ENCODE peak calls at places on chromosomes 13 and 19, in five cellular contexts. One of them, this sample, is unnamed.

GRCh38 chr19:45402469-45403070 is 2.3 kb downstream of the PPP1R13L start:
- DNase-seq in A549: peak; percentile 85
- DNase-seq in thyroid gland: peak; percentile 38
- DNase-seq in lower leg skin: peak; percentile 53
- DNase-seq in H1: no peak
- DNase-seq in this sample: no peak

GRCh38 chr19:45927565-45928261 is 13.1 kb upstream of the NANOS2 start:
- DNase-seq in A549: peak; percentile 97
- DNase-seq in thyroid gland: peak; percentile 85
- DNase-seq in lower leg skin: peak; percentile 88
- DNase-seq in H1: peak; percentile 92
- DNase-seq in this sample: peak; percentile 83

GRCh38 chr13:97515643-97516042 is 81.7 kb downstream of the RAP2A start:
- DNase-seq in A549: no peak
- DNase-seq in thyroid gland: no peak
- DNase-seq in lower leg skin: no peak
- DNase-seq in H1: no peak
- DNase-seq in this sample: no peak

GRCh38 chr19:11092181-11092538 is 2.9 kb downstream of the LDLR start:
- DNase-seq in A549: peak; percentile 62
- DNase-seq in thyroid gland: no peak
- DNase-seq in lower leg skin: no peak
- DNase-seq in H1: no peak
- DNase-seq in this sample: no peak

GRCh38 chr13:84645196-84646071 is 763.2 kb upstream of the SLITRK1 start:
- DNase-seq in A549: no peak
- DNase-seq in thyroid gland: peak; percentile 38
- DNase-seq in lower leg skin: no peak
- DNase-seq in H1: no peak
- DNase-seq in this sample: no peak

GRCh38 chr13:46994492-46994891 is 97.6 kb upstream of the HTR2A start:
- DNase-seq in A549: no peak
- DNase-seq in thyroid gland: no peak
- DNase-seq in lower leg skin: no peak
- DNase-seq in H1: no peak
- DNase-seq in this sample: no peak

GRCh38 chr19:28859811-28860210 is 353.1 kb downstream of the UQCRFS1 start:
- DNase-seq in A549: no peak
- DNase-seq in thyroid gland: no peak
- DNase-seq in lower leg skin: no peak
- DNase-seq in H1: no peak
- DNase-seq in this sample: no peak

GRCh38 chr19:42635233-42635539 is 40.5 kb upstream of the CEACAM8 start:
- DNase-seq in A549: no peak
- DNase-seq in thyroid gland: no peak
- DNase-seq in lower leg skin: no peak
- DNase-seq in H1: no peak
- DNase-seq in this sample: no peak

GRCh38 chr19:55694656-55695491 is 19.8 kb downstream of the EPN1 start:
- DNase-seq in A549: no peak
- DNase-seq in thyroid gland: no peak
- DNase-seq in lower leg skin: no peak
- DNase-seq in H1: no peak
- DNase-seq in this sample: no peak

GRCh38 chr19:8304841-8305621 is 3.1 kb downstream of the CD320 start:
- DNase-seq in A549: no peak
- DNase-seq in thyroid gland: no peak
- DNase-seq in lower leg skin: peak; percentile 13
- DNase-seq in H1: no peak
- DNase-seq in this sample: no peak

GRCh38 chr19:44951179-44952159 is 3.7 kb upstream of the CLPTM1 start:
- DNase-seq in A549: peak; percentile 85
- DNase-seq in thyroid gland: peak; percentile 60
- DNase-seq in lower leg skin: peak; percentile 64
- DNase-seq in H1: no peak
- DNase-seq in this sample: peak; percentile 58

GRCh38 chr19:44848036-44848804 is 2.1 kb downstream of the NECTIN2 start:
- DNase-seq in A549: no peak
- DNase-seq in thyroid gland: peak; percentile 59
- DNase-seq in lower leg skin: no peak
- DNase-seq in H1: no peak
- DNase-seq in this sample: no peak

GRCh38 chr13:90801621-90802020 is 545.9 kb upstream of the MIR17HG start:
- DNase-seq in A549: no peak
- DNase-seq in thyroid gland: no peak
- DNase-seq in lower leg skin: no peak
- DNase-seq in H1: no peak
- DNase-seq in this sample: no peak

GRCh38 chr13:110561335-110562033 is at the start of gene RAB20:
- DNase-seq in A549: peak; percentile 50
- DNase-seq in thyroid gland: peak; percentile 91
- DNase-seq in lower leg skin: peak; percentile 81
- DNase-seq in H1: no peak
- DNase-seq in this sample: peak; percentile 92

GRCh38 chr13:59409651-59410200 is 754.0 kb downstream of the DIAPH3 start:
- DNase-seq in A549: no peak
- DNase-seq in thyroid gland: no peak
- DNase-seq in lower leg skin: no peak
- DNase-seq in H1: no peak
- DNase-seq in this sample: no peak

GRCh38 chr19:48169974-48170803 is at the start of the genes LIG1 and ZSWIM9:
- DNase-seq in A549: peak; percentile 97
- DNase-seq in thyroid gland: peak; percentile 96
- DNase-seq in lower leg skin: peak; percentile 86
- DNase-seq in H1: peak; percentile 77
- DNase-seq in this sample: peak; percentile 79

GRCh38 chr13:43405457-43405856 is 381.3 kb downstream of the ENOX1 start:
- DNase-seq in A549: peak; percentile 25
- DNase-seq in thyroid gland: no peak
- DNase-seq in lower leg skin: no peak
- DNase-seq in H1: no peak
- DNase-seq in this sample: peak; percentile 5

GRCh38 chr13:32453981-32454380 is 26.1 kb upstream of the N4BP2L1 start:
- DNase-seq in A549: no peak
- DNase-seq in thyroid gland: no peak
- DNase-seq in lower leg skin: no peak
- DNase-seq in H1: no peak
- DNase-seq in this sample: no peak

GRCh38 chr19:40717880-40718773 is 1.2 kb downstream of the ITPKC start:
- DNase-seq in A549: peak; percentile 51
- DNase-seq in thyroid gland: peak; percentile 39
- DNase-seq in lower leg skin: peak; percentile 59
- DNase-seq in H1: no peak
- DNase-seq in this sample: no peak

GRCh38 chr13:113084094-113084942 is 21.3 kb upstream of the F7 start:
- DNase-seq in A549: no peak
- DNase-seq in thyroid gland: no peak
- DNase-seq in lower leg skin: no peak
- DNase-seq in H1: no peak
- DNase-seq in this sample: no peak

GRCh38 chr13:26053418-26053980 is 1.7 kb upstream of the SHISA2 start:
- DNase-seq in A549: no peak
- DNase-seq in thyroid gland: no peak
- DNase-seq in lower leg skin: no peak
- DNase-seq in H1: no peak
- DNase-seq in this sample: no peak

GRCh38 chr19:18014197-18014596 is 6.2 kb downstream of the ARRDC2 start:
- DNase-seq in A549: no peak
- DNase-seq in thyroid gland: no peak
- DNase-seq in lower leg skin: no peak
- DNase-seq in H1: no peak
- DNase-seq in this sample: no peak

GRCh38 chr13:88384542-88384941 is 713.4 kb downstream of the SLITRK5 start:
- DNase-seq in A549: no peak
- DNase-seq in thyroid gland: no peak
- DNase-seq in lower leg skin: no peak
- DNase-seq in H1: no peak
- DNase-seq in this sample: no peak

GRCh38 chr13:111099292-111099691 is 15.8 kb upstream of the ARHGEF7 start:
- DNase-seq in A549: no peak
- DNase-seq in thyroid gland: no peak
- DNase-seq in lower leg skin: no peak
- DNase-seq in H1: no peak
- DNase-seq in this sample: no peak

GRCh38 chr19:2905918-2906519 is 5.3 kb downstream of the ZNF57 start:
- DNase-seq in A549: no peak
- DNase-seq in thyroid gland: no peak
- DNase-seq in lower leg skin: no peak
- DNase-seq in H1: no peak
- DNase-seq in this sample: no peak

GRCh38 chr19:2906631-2907195 is 6.0 kb downstream of the ZNF57 start:
- DNase-seq in A549: no peak
- DNase-seq in thyroid gland: no peak
- DNase-seq in lower leg skin: no peak
- DNase-seq in H1: no peak
- DNase-seq in this sample: no peak

GRCh38 chr19:2900296-2901252 is at the start of gene ZNF57:
- DNase-seq in A549: peak; percentile 98
- DNase-seq in thyroid gland: peak; percentile 100
- DNase-seq in lower leg skin: peak; percentile 100
- DNase-seq in H1: peak; percentile 94
- DNase-seq in this sample: peak; percentile 100

DNA sequence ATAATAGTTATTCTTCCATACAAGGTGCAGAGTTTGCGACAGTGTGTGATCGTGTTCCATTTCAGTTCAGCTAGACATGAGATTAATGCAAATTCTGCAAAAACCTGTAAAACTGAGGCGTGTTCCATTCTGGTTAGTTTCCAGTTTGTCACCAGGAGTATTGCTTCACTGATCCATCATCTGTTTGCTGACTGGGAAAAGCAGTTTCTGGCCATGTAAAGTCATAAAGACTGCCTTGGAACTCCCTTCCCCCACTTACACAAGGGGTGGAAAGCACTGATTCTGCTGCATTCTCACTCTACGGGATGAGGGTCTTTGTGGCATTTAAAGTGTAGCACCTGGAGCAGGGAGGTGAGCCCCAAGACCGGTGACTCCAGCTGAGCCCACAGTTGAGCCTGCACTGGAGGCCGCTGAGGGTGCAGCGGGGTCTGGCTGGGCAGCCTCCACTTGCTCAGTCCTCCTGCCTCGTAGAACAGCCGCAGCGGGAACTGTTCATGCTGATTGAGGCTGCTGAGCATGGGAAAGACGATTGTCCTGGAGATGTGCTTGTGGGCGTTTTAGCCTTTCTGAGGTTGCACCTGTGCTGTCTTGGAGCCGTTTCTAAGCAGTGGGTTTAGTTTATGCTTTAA is 2.0 kb downstream of the ZNF57 start:
- DNase-seq in A549: no peak
- DNase-seq in thyroid gland: no peak
- DNase-seq in lower leg skin: no peak
- DNase-seq in H1: no peak
- DNase-seq in this sample: no peak
- TF ChIP-seq POLR2A in A549: no peak
- TF ChIP-seq POLR2A in thyroid gland: no peak
- TF ChIP-seq POLR2A in lower leg skin: no peak
- TF ChIP-seq POLR2A in H1: no peak
- TF ChIP-seq POLR2A in this sample: no peak

GRCh38 chr19:1273263-1274041 is 1.9 kb upstream of the FAM174C start:
- DNase-seq in A549: no peak
- DNase-seq in thyroid gland: no peak
- DNase-seq in lower leg skin: no peak
- DNase-seq in H1: no peak
- DNase-seq in this sample: no peak
- TF ChIP-seq POLR2A in A549: no peak
- TF ChIP-seq POLR2A in thyroid gland: no peak
- TF ChIP-seq POLR2A in lower leg skin: no peak
- TF ChIP-seq POLR2A in H1: peak; percentile 84
- TF ChIP-seq POLR2A in this sample: no peak

GRCh38 chr19:7083076-7083956 is 13.8 kb downstream of the ZNF557 start:
- DNase-seq in A549: peak; percentile 64
- DNase-seq in thyroid gland: no peak
- DNase-seq in lower leg skin: no peak
- DNase-seq in H1: no peak
- DNase-seq in this sample: no peak

DNA sequence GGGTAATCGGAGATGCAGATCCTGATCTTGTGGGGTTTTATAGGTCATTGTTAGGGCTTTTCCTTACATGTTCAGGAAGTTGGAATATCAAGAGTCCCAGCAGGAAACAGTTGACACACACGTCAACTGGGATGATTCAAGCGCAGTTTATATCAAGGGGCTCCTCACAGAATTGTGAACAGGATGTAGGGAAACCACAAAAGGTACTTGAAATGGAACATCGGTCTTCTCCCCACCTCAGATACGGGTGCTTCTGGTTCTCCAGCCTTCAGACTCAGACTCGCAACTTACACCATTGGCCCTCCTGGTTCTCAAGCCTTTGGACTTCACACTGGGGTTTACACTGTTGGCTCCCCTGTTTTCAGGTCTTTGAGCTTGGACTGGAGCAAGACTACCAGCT is 19.5 kb downstream of the ZNF557 start:
- DNase-seq in A549: no peak
- DNase-seq in thyroid gland: no peak
- DNase-seq in lower leg skin: no peak
- DNase-seq in H1: no peak
- DNase-seq in this sample: no peak
- TF ChIP-seq POLR2A in A549: no peak
- TF ChIP-seq POLR2A in thyroid gland: no peak
- TF ChIP-seq POLR2A in lower leg skin: no peak
- TF ChIP-seq POLR2A in H1: no peak
- TF ChIP-seq POLR2A in this sample: no peak

DNA sequence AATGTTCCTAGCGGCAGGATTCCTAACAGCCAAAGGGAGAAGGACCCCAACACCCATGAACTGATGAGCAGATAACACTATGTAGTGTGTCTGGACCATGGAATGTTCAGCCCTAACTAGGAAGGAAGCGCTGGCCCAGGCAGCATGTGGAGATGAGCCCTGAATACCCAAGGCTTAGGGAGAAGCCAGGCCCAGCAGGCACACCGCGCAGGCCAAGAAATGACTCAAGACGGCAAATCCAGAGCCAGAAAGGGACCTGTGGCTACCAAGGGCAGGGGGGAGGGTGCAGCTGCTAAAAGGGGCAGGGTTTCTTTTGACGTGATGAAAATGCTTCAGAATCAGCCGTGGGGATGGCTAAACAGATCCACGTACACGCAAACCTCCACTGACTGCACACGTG is 20.7 kb upstream of the TINCR start:
- DNase-seq in A549: no peak
- DNase-seq in thyroid gland: no peak
- DNase-seq in lower leg skin: no peak
- DNase-seq in H1: no peak
- DNase-seq in this sample: no peak
- TF ChIP-seq POLR2A in A549: no peak
- TF ChIP-seq POLR2A in thyroid gland: no peak
- TF ChIP-seq POLR2A in lower leg skin: no peak
- TF ChIP-seq POLR2A in H1: no peak
- TF ChIP-seq POLR2A in this sample: no peak

GRCh38 chr13:30983431-30983830 is 51.0 kb downstream of the TEX26 start:
- DNase-seq in A549: no peak
- DNase-seq in thyroid gland: no peak
- DNase-seq in lower leg skin: no peak
- DNase-seq in H1: no peak
- DNase-seq in this sample: no peak
- TF ChIP-seq POLR2A in A549: no peak
- TF ChIP-seq POLR2A in thyroid gland: no peak
- TF ChIP-seq POLR2A in lower leg skin: no peak
- TF ChIP-seq POLR2A in H1: no peak
- TF ChIP-seq POLR2A in this sample: no peak

This sample was measured in H54.